ENCODE peak calls at places on chromosome 20, in ten cellular contexts. U, L, O, Q, T, N, V, M, J and D are unnamed samples.

GRCh38 chr20:34111057-34111711 is 859 bp downstream of the EIF2S2 start:
- DNase-seq in U (no peak), M (peak), Q (no peak), J (peak), V (peak), L (no peak), T (no peak), O (no peak), N (peak), D (no peak)

GRCh38 chr20:49392745-49393144 is 89.7 kb downstream of the KCNB1 start:
- DNase-seq in M (no peak), O (no peak), N (no peak), L (no peak), J (no peak), Q (no peak), V (no peak), U (peak), T (peak), D (no peak)

GRCh38 chr20:49768204-49769124 is 44.2 kb upstream of the SLC9A8 start:
- DNase-seq in N (peak), V (peak), L (no peak), M (peak), T (peak), Q (no peak), U (no peak), O (peak), J (peak), D (peak)

GRCh38 chr20:2093883-2094282 is 7.7 kb upstream of the STK35 start:
- DNase-seq in V (no peak), N (no peak), J (no peak), L (no peak), T (no peak), O (no peak), Q (no peak), M (no peak), U (no peak), D (no peak)

GRCh38 chr20:42740191-42740870 is 449.4 kb downstream of the PTPRT start:
- DNase-seq in Q (no peak), V (no peak), L (no peak), J (peak), M (no peak), N (no peak), O (no peak), T (no peak), U (no peak), D (no peak)

GRCh38 chr20:37259031-37259430 is 2.6 kb downstream of the GHRH start:
- DNase-seq in U (no peak), V (no peak), Q (no peak), T (no peak), L (no peak), O (no peak), M (no peak), N (no peak), J (no peak), D (no peak)

GRCh38 chr20:63590218-63591146 is 16.4 kb upstream of the HELZ2 start:
- DNase-seq in O (no peak), N (no peak), L (peak), M (no peak), U (no peak), T (no peak), Q (no peak), V (no peak), J (no peak), D (no peak)

GRCh38 chr20:63463400-63464288 is 8.8 kb downstream of the KCNQ2 start:
- DNase-seq in N (no peak), T (no peak), O (no peak), J (no peak), Q (no peak), U (no peak), M (no peak), L (no peak), V (no peak), D (no peak)

GRCh38 chr20:25991051-25991755 is 294.6 kb upstream of the ZNF337 start:
- DNase-seq in V (no peak), J (no peak), U (no peak), T (no peak), M (no peak), O (no peak), N (no peak), L (no peak), Q (no peak), D (no peak)

GRCh38 chr20:54362283-54362682 is 113.1 kb upstream of the DOK5 start:
- DNase-seq in O (no peak), U (no peak), L (no peak), T (no peak), N (no peak), M (no peak), Q (no peak), J (no peak), V (no peak), D (no peak)

GRCh38 chr20:63005240-63005861 is 1.4 kb downstream of the BHLHE23 start:
- DNase-seq in O (no peak), M (no peak), L (no peak), J (no peak), Q (no peak), N (no peak), U (no peak), T (no peak), V (peak), D (no peak)

GRCh38 chr20:64247970-64248841 is 7.3 kb upstream of the PCMTD2 start:
- DNase-seq in L (no peak), T (no peak), M (no peak), U (no peak), N (no peak), O (no peak), J (peak), Q (no peak), V (no peak), D (no peak)